ENCODE peak calls at places on chromosomes 6 and 20, in four cellular contexts. A, J, T and X are unnamed samples.

GRCh38 chr6:156731436-156731835 is 45.7 kb upstream of the ARID1B start:
- DNase-seq in J (no peak), A (no peak), T (no peak), X (no peak)

GRCh38 chr6:30926644-30927043 is 5.3 kb downstream of the SFTA2 start:
- DNase-seq in J (peak), T (no peak), A (no peak), X (no peak)

GRCh38 chr6:118652051-118652699 is 784 bp upstream of the CEP85L start:
- DNase-seq in J (no peak), T (no peak), A (no peak), X (no peak)

GRCh38 chr20:45985573-45985972 is 13.6 kb upstream of the ZNF335 start:
- DNase-seq in A (no peak), J (no peak), T (no peak), X (no peak)

GRCh38 chr20:48747840-48748416 is 79.9 kb downstream of the PREX1 start:
- DNase-seq in J (no peak), T (no peak), A (no peak), X (no peak)

GRCh38 chr20:54138427-54138826 is 35.4 kb downstream of the CYP24A1 start:
- DNase-seq in A (no peak), J (no peak), T (no peak), X (no peak)

GRCh38 chr20:35511814-35512420 is 17.5 kb downstream of the C20orf173 start:
- DNase-seq in A (no peak), T (no peak), J (no peak), X (no peak)

GRCh38 chr20:9397928-9398327 is 116.5 kb upstream of the LAMP5 start:
- DNase-seq in T (no peak), A (no peak), J (no peak), X (no peak)

GRCh38 chr6:21438237-21438985 is 155.1 kb upstream of the SOX4 start:
- DNase-seq in A (no peak), T (no peak), J (no peak), X (peak)

GRCh38 chr20:34260208-34260942 is 19.2 kb downstream of the ASIP start:
- DNase-seq in A (no peak), J (no peak), T (no peak), X (no peak)

GRCh38 chr20:37598611-37599342 is 71.1 kb upstream of the BLCAP start:
- DNase-seq in J (no peak), A (no peak), T (no peak), X (no peak)

GRCh38 chr6:129866256-129866655 is 5.1 kb upstream of the TMEM244 start:
- DNase-seq in A (no peak), T (no peak), J (no peak), X (no peak)

GRCh38 chr6:169991913-169992312 is 240.5 kb downstream of the ERMARD start:
- DNase-seq in T (no peak), J (no peak), A (no peak), X (no peak)

GRCh38 chr20:60138263-60139127 is 180.3 kb downstream of the CDH26 start:
- DNase-seq in T (peak), J (peak), A (peak), X (peak)

GRCh38 chr20:8829232-8829631 is 239.7 kb upstream of the PLCB4 start:
- DNase-seq in T (no peak), A (no peak), J (no peak), X (no peak)

GRCh38 chr20:47694021-47694818 is 91.1 kb downstream of the SULF2 start:
- DNase-seq in J (peak), A (no peak), T (no peak), X (no peak)

GRCh38 chr20:2794866-2795447 is 5.5 kb downstream of the CPXM1 start:
- DNase-seq in J (no peak), A (no peak), T (no peak), X (no peak)

GRCh38 chr20:44203161-44203560 is 7.4 kb downstream of the OSER1 start:
- DNase-seq in J (no peak), T (no peak), A (no peak), X (no peak)

GRCh38 chr6:34457392-34457746 is 8.5 kb upstream of the PACSIN1 start:
- DNase-seq in T (no peak), J (no peak), A (no peak), X (no peak)

GRCh38 chr6:35214869-35215664 is 1.3 kb downstream of the SCUBE3 start:
- DNase-seq in J (no peak), T (no peak), A (no peak), X (no peak)

GRCh38 chr6:492816-493414 is 101.4 kb downstream of the IRF4 start:
- DNase-seq in J (no peak), T (no peak), A (no peak), X (no peak)

GRCh38 chr6:169263836-169264608 is 10.4 kb upstream of the THBS2 start:
- DNase-seq in A (no peak), J (no peak), T (peak), X (no peak)

GRCh38 chr20:37539956-37540455 is 12.3 kb upstream of the BLCAP start:
- DNase-seq in A (no peak), J (no peak), T (no peak), X (no peak)

GRCh38 chr6:43796910-43797890 is 27.2 kb downstream of the VEGFA start:
- DNase-seq in J (no peak), T (no peak), A (no peak), X (peak)

GRCh38 chr6:149541139-149541538 is 4.7 kb downstream of the PPIL4 start:
- DNase-seq in J (no peak), A (no peak), T (no peak), X (no peak)

GRCh38 chr20:63323298-63323820 is 30.4 kb downstream of the COL20A1 start:
- DNase-seq in A (no peak), T (no peak), J (peak), X (no peak)

GRCh38 chr6:164690241-164690640 is 619.2 kb downstream of the C6orf118 start:
- DNase-seq in A (no peak), T (no peak), J (no peak), X (no peak)

GRCh38 chr6:5497896-5498578 is 236.7 kb downstream of the FARS2 start:
- DNase-seq in J (no peak), T (no peak), A (no peak), X (no peak)

GRCh38 chr6:14309516-14309915 is 191.9 kb downstream of the CD83 start:
- DNase-seq in J (no peak), A (no peak), T (no peak), X (no peak)
- H3K4me3 ChIP-seq in J (no peak), A (no peak), T (no peak), X (no peak)

GRCh38 chr6:26034901-26035300 is 52.3 kb upstream of the HFE start:
- DNase-seq in T (no peak), J (no peak), A (no peak), X (no peak)

GRCh38 chr6:26031595-26032386 is 55.4 kb upstream of the HFE start:
- DNase-seq in J (peak), A (peak), T (peak), X (peak)

GRCh38 chr6:26032387-26033131 is 54.7 kb upstream of the HFE start:
- DNase-seq in A (peak), T (no peak), J (no peak), X (peak)

GRCh38 chr6:26033132-26033941 is 53.9 kb upstream of the HFE start:
- DNase-seq in J (peak), T (peak), A (peak), X (peak)

DNA sequence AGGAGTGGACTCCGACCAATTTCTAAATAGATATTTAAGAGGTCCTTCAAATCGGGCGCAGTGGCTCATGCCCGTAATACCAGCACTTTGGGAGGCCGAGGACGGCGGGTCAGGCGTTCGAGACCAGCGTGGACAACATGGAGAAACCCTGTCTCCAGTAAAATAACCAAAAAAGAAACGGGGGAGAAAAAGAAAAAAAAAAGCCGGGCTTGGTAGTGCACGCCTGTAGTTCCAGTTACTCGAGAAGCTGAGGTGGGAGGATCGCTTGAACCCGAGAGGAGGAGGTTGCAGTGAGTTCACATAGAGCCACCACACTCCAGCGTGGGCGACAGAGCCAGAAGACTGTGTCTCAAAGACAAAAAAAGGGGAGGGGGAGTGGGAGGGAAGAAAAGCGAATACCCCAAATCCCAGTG is 53.3 kb upstream of the HFE start:
- DNase-seq in T (no peak), J (no peak), A (no peak), X (no peak)
- H3K4me3 ChIP-seq in T (peak), J (peak), A (peak), X (no peak)

GRCh38 chr6:131646249-131646670 is 9.2 kb downstream of the ENPP3 start:
- DNase-seq in A (no peak), J (no peak), T (no peak), X (no peak)
- H3K4me3 ChIP-seq in A (no peak), J (no peak), T (no peak), X (no peak)

GRCh38 chr6:135852775-135853174 is 1.3 kb downstream of the PDE7B start:
- DNase-seq in T (no peak), J (no peak), A (no peak), X (no peak)
- H3K4me3 ChIP-seq in T (peak), J (no peak), A (no peak), X (no peak)

GRCh38 chr6:45434401-45434741 is 56.6 kb upstream of the SUPT3H start:
- DNase-seq in A (no peak), J (no peak), T (no peak), X (no peak)
- H3K4me3 ChIP-seq in A (no peak), J (no peak), T (no peak), X (no peak)

GRCh38 chr6:31946370-31946885 is 533 bp downstream of the CFB start:
- DNase-seq in J (no peak), T (no peak), A (no peak), X (no peak)
- H3K4me3 ChIP-seq in J (no peak), T (peak), A (no peak), X (no peak)

DNA sequence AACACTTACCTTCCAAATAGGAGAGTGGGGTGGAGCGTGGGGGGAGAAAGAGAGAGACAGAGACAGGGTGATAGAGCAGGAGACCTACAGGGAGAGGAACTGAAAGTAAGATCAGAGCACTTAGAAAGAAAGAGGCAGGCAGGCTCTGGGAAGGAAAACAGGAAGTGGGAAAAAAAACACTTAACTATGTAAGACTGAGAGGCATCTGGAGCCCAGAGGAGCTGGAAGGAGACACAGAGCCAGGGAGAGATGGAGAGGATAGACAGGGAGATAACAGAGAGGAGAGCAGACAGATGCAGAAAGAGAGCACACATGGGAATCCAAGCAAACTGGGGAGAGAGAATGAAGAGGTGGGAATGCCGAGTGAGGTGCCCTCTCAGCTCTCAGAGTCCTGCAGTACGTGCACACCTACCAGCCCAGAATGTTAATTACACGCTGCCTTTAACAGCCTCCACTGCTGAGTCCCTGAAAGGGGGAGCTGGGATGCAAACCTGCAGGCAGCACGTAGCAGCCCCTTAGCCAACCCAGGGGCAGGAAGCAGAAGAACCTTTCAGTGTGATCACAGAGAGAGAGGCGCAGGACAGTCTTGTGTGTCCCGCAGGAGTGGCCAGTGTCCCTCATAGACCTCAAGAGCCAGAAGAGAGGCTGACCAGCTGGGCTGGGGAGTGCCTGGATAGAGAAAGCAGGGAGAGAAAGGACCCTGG is 132.7 kb upstream of the LRFN2 start:
- DNase-seq in J (no peak), A (no peak), T (no peak), X (no peak)
- H3K4me3 ChIP-seq in J (no peak), A (no peak), T (peak), X (no peak)

DNA sequence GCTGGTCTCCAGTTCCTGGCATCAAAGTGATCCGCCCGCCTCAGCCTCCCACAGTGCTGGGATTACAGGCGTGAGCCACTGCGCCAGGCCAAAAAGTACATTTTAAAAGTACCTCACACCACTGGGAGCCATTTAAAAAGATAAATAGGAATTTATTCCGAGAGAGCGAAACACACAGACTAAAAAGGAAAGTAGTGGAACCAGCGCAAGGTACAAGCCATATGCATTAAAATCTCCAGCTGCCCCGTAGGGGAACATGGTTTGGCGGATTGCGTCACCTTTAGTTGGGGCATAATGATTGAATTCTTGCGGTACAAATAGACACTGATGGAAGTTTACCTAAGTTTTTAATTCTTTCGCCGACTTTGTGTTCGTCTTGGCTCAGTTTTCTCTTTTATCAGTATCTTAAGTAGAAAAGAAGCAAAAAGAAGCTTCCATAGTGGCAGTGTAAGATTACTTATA is 1.3 kb downstream of the RAD21L1 start:
- DNase-seq in A (no peak), J (no peak), T (no peak), X (no peak)
- H3K4me3 ChIP-seq in A (peak), J (no peak), T (peak), X (no peak)

DNA sequence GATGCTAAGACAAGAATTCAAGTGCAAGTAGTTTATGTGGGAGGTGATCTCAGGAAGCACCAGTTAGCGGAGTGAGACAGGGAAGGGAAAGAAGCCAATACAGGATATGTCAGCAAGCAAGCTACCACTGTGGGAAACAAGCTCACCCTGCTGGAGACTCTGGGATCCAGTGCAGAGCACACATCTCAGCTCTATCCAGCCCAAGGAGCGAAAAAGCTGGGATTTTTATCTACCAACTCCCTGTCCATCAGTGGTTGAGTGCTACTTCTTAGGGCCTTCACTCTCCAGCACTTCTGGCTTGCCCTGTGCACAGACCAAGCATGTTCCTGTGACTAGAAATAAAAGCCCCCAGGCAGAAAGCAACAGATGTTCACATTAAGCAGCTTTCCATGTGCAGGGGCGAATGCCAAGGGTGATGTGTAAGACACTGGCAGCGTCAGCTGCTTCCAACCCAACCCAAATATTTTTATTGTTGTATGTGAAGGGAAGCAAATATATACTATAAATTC is 10.8 kb upstream of the RNF24 start:
- DNase-seq in T (no peak), J (no peak), A (no peak), X (no peak)
- H3K4me3 ChIP-seq in T (no peak), J (no peak), A (no peak), X (no peak)

DNA sequence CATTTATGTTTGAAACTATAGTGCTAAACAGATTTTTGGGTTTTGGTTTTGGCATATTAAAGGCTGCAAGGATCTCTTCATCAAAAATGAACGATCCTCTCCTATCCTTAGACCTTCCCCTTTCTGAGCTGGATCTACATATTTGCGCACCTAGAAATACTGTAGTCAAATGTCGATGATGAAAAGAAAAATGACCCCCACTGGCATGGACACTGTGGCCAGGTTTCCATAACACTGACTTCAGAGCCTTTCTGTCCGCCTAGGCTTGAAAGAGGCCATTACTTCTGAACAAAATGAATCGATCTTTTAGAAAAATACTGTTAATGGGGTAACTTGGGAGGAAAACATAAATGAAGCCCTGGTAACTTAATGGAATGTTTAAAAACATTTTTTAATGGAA is 5.7 kb downstream of the FLRT3 start:
- DNase-seq in J (no peak), T (no peak), A (no peak), X (no peak)
- H3K4me3 ChIP-seq in J (no peak), T (no peak), A (no peak), X (no peak)